ENCODE peak calls at places on chromosomes 5 and 9, in nine cellular contexts. One of them, this sample, is unnamed.

GRCh38 chr5:155729684-155730059 is 597.3 kb upstream of the SGCD start:
- DNase-seq in hepatocyte: peak; percentile 39
- DNase-seq in PC-3: no peak
- DNase-seq in HCT116: no peak
- DNase-seq in GM23338: peak; percentile 53
- DNase-seq in GM23248: peak; percentile 18
- DNase-seq in MM.1S: no peak
- DNase-seq in neural progenitor cell: peak; percentile 50
- DNase-seq in SK-N-SH: peak; percentile 26
- DNase-seq in this sample: no peak

GRCh38 chr5:167573274-167574127 is 717.9 kb upstream of the WWC1 start:
- DNase-seq in hepatocyte: peak; percentile 53
- DNase-seq in PC-3: no peak
- DNase-seq in HCT116: no peak
- DNase-seq in GM23338: peak; percentile 94
- DNase-seq in GM23248: peak; percentile 80
- DNase-seq in MM.1S: peak; percentile 50
- DNase-seq in neural progenitor cell: peak; percentile 91
- DNase-seq in SK-N-SH: peak; percentile 20
- DNase-seq in this sample: no peak

GRCh38 chr5:147621016-147621415 is 111.1 kb upstream of the DPYSL3 start:
- DNase-seq in hepatocyte: no peak
- DNase-seq in PC-3: no peak
- DNase-seq in HCT116: no peak
- DNase-seq in GM23338: no peak
- DNase-seq in GM23248: no peak
- DNase-seq in MM.1S: no peak
- DNase-seq in neural progenitor cell: no peak
- DNase-seq in SK-N-SH: no peak
- DNase-seq in this sample: no peak

GRCh38 chr5:10442581-10442980 is 902 bp downstream of the ROPN1L start:
- DNase-seq in hepatocyte: no peak
- DNase-seq in PC-3: peak; percentile 83
- DNase-seq in HCT116: no peak
- DNase-seq in GM23338: no peak
- DNase-seq in GM23248: peak; percentile 56
- DNase-seq in MM.1S: no peak
- DNase-seq in neural progenitor cell: no peak
- DNase-seq in SK-N-SH: no peak
- DNase-seq in this sample: no peak

GRCh38 chr5:150513375-150514309 is 5.7 kb downstream of the NDST1 start:
- DNase-seq in hepatocyte: no peak
- DNase-seq in PC-3: no peak
- DNase-seq in HCT116: no peak
- DNase-seq in GM23338: peak; percentile 59
- DNase-seq in GM23248: peak; percentile 32
- DNase-seq in MM.1S: no peak
- DNase-seq in neural progenitor cell: no peak
- DNase-seq in SK-N-SH: peak; percentile 68
- DNase-seq in this sample: no peak

GRCh38 chr5:124453221-124454032 is 293.0 kb downstream of the ZNF608 start:
- DNase-seq in hepatocyte: no peak
- DNase-seq in PC-3: peak; percentile 65
- DNase-seq in HCT116: peak; percentile 15
- DNase-seq in GM23338: no peak
- DNase-seq in GM23248: peak; percentile 79
- DNase-seq in MM.1S: peak; percentile 83
- DNase-seq in neural progenitor cell: no peak
- DNase-seq in SK-N-SH: no peak
- DNase-seq in this sample: peak; percentile 91

GRCh38 chr5:139709587-139710369 is 61.6 kb downstream of the CXXC5 start:
- DNase-seq in hepatocyte: peak; percentile 48
- DNase-seq in PC-3: no peak
- DNase-seq in HCT116: no peak
- DNase-seq in GM23338: peak; percentile 86
- DNase-seq in GM23248: no peak
- DNase-seq in MM.1S: no peak
- DNase-seq in neural progenitor cell: no peak
- DNase-seq in SK-N-SH: peak; percentile 77
- DNase-seq in this sample: peak; percentile 51

GRCh38 chr5:138596105-138596987 is 21.1 kb upstream of the HSPA9 start:
- DNase-seq in hepatocyte: no peak
- DNase-seq in PC-3: no peak
- DNase-seq in HCT116: no peak
- DNase-seq in GM23338: no peak
- DNase-seq in GM23248: no peak
- DNase-seq in MM.1S: no peak
- DNase-seq in neural progenitor cell: peak; percentile 26
- DNase-seq in SK-N-SH: no peak
- DNase-seq in this sample: peak; percentile 26

GRCh38 chr5:80061005-80061404 is 25.9 kb downstream of the THBS4 start:
- DNase-seq in hepatocyte: no peak
- DNase-seq in PC-3: no peak
- DNase-seq in HCT116: no peak
- DNase-seq in GM23338: no peak
- DNase-seq in GM23248: no peak
- DNase-seq in MM.1S: no peak
- DNase-seq in neural progenitor cell: no peak
- DNase-seq in SK-N-SH: no peak
- DNase-seq in this sample: no peak

DNA sequence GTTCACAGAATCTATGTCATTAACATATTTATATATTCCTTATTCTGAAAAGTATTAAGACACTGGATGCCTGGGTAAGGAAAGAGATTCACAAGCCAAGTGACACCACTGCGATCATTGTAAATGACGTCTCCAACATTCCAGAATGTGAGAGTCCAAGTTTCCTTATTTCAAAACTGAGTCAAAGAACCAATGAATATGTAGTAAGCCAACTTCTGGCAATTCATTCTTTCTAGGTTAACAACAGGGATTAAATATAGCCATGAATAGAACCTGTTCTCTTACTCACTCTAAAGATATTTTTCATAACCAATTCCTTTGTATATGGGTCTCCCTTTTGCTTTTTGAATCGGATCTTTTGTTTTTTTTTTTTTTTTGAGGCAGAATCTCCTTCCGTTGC is 18.1 kb downstream of the RAI14 start:
- DNase-seq in hepatocyte: no peak
- DNase-seq in PC-3: peak; percentile 78
- DNase-seq in HCT116: no peak
- DNase-seq in GM23338: no peak
- DNase-seq in GM23248: peak; percentile 96
- DNase-seq in MM.1S: no peak
- DNase-seq in neural progenitor cell: no peak
- DNase-seq in SK-N-SH: no peak
- DNase-seq in this sample: no peak
- H3K27ac ChIP-seq in hepatocyte: no peak overlapping the region
- H3K27ac ChIP-seq in PC-3: peak overlapping the region; percentile 69
- H3K27ac ChIP-seq in HCT116: no peak overlapping the region
- H3K27ac ChIP-seq in GM23338: no peak overlapping the region
- H3K27ac ChIP-seq in GM23248: peak overlapping the region; percentile 94
- H3K27ac ChIP-seq in MM.1S: no peak overlapping the region
- H3K27ac ChIP-seq in neural progenitor cell: no peak overlapping the region
- H3K27ac ChIP-seq in SK-N-SH: peak overlapping the region; percentile 94
- H3K27ac ChIP-seq in this sample: no peak overlapping the region

DNA sequence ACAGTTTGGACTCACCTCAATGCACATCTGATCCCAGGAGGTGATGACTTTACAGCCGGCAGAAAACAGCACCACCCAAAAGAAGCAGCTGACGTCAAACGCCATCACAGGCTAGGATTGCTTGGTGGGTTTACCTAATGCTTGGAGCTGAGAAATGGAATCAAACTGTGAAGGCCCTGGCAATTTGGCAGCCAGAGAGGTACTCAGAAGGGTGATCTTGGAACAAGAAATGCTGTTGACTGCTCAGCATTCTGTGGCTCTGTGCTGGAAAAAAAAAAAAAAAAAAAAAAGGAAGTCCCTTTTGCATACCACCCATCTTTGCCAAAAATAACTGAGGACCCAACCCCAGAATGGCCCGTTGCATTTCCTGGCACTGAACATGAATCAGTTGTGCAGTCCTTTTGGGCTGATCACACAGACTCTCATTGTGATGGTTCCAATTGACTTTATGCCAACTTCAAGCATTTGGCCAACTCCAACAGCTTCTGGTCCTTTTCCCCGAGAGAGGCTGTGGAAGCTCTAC is at the start of gene CD180:
- DNase-seq in hepatocyte: no peak
- DNase-seq in PC-3: no peak
- DNase-seq in HCT116: no peak
- DNase-seq in GM23338: no peak
- DNase-seq in GM23248: no peak
- DNase-seq in MM.1S: no peak
- DNase-seq in neural progenitor cell: no peak
- DNase-seq in SK-N-SH: no peak
- DNase-seq in this sample: peak; percentile 80
- H3K4me3 ChIP-seq in hepatocyte: no peak within 1 kb of the TSS
- H3K4me3 ChIP-seq in PC-3: no peak within 1 kb of the TSS
- H3K4me3 ChIP-seq in HCT116: no peak within 1 kb of the TSS
- H3K4me3 ChIP-seq in GM23338: no peak within 1 kb of the TSS
- H3K4me3 ChIP-seq in GM23248: no peak within 1 kb of the TSS
- H3K4me3 ChIP-seq in MM.1S: no peak within 1 kb of the TSS
- H3K4me3 ChIP-seq in neural progenitor cell: no peak within 1 kb of the TSS
- H3K4me3 ChIP-seq in SK-N-SH: no peak within 1 kb of the TSS
- H3K4me3 ChIP-seq in this sample: peak within 1 kb of the TSS; percentile 69

GRCh38 chr9:108762348-108763055 is 93.3 kb downstream of the ACTL7B start:
- DNase-seq in hepatocyte: no peak
- DNase-seq in PC-3: no peak
- DNase-seq in HCT116: no peak
- DNase-seq in GM23338: no peak
- DNase-seq in GM23248: no peak
- DNase-seq in MM.1S: no peak
- DNase-seq in neural progenitor cell: no peak
- DNase-seq in SK-N-SH: no peak
- DNase-seq in this sample: no peak
- TF ChIP-seq EZH2phosphoT487 in hepatocyte: no peak
- TF ChIP-seq EZH2phosphoT487 in PC-3: no peak
- TF ChIP-seq EZH2phosphoT487 in HCT116: no peak
- TF ChIP-seq EZH2phosphoT487 in GM23338: no peak
- TF ChIP-seq EZH2phosphoT487 in GM23248: no peak
- TF ChIP-seq EZH2phosphoT487 in MM.1S: no peak
- TF ChIP-seq EZH2phosphoT487 in neural progenitor cell: no peak
- TF ChIP-seq EZH2phosphoT487 in SK-N-SH: no peak
- TF ChIP-seq EZH2phosphoT487 in this sample: no peak

GRCh38 chr5:37772255-37772654 is 67.6 kb downstream of the GDNF start:
- DNase-seq in hepatocyte: no peak
- DNase-seq in PC-3: no peak
- DNase-seq in HCT116: no peak
- DNase-seq in GM23338: no peak
- DNase-seq in GM23248: no peak
- DNase-seq in MM.1S: no peak
- DNase-seq in neural progenitor cell: no peak
- DNase-seq in SK-N-SH: no peak
- DNase-seq in this sample: no peak

GRCh38 chr5:37769840-37770239 is 70.0 kb downstream of the GDNF start:
- DNase-seq in hepatocyte: no peak
- DNase-seq in PC-3: no peak
- DNase-seq in HCT116: no peak
- DNase-seq in GM23338: no peak
- DNase-seq in GM23248: no peak
- DNase-seq in MM.1S: no peak
- DNase-seq in neural progenitor cell: no peak
- DNase-seq in SK-N-SH: no peak
- DNase-seq in this sample: no peak

GRCh38 chr5:37771731-37772130 is 68.1 kb downstream of the GDNF start:
- DNase-seq in hepatocyte: no peak
- DNase-seq in PC-3: peak; percentile 94
- DNase-seq in HCT116: no peak
- DNase-seq in GM23338: no peak
- DNase-seq in GM23248: peak; percentile 96
- DNase-seq in MM.1S: no peak
- DNase-seq in neural progenitor cell: no peak
- DNase-seq in SK-N-SH: no peak
- DNase-seq in this sample: no peak

GRCh38 chr5:37770791-37771190 is 69.0 kb downstream of the GDNF start:
- DNase-seq in hepatocyte: no peak
- DNase-seq in PC-3: peak; percentile 4
- DNase-seq in HCT116: no peak
- DNase-seq in GM23338: no peak
- DNase-seq in GM23248: peak; percentile 62
- DNase-seq in MM.1S: no peak
- DNase-seq in neural progenitor cell: no peak
- DNase-seq in SK-N-SH: no peak
- DNase-seq in this sample: no peak

DNA sequence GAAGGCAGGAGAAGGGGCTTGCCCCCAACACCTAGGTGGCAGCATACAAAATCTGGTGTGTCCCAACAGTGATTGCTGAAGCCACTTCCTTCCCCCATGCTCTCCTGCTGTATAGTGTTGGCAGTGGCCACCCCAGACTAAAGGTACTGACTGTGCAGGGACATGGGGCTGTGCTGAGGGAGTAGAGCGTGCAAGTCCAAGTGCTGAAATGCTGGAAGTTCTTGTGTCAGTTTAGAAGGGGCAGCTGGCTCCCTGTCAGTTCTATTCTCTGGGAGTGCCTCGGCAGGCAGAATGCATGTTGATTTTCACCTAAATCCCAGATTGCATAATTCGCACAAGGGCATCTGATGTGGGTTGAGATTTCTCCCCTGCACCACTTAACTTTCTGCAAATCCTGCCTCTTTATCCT is 68.6 kb downstream of the GDNF start:
- DNase-seq in hepatocyte: peak; percentile 11
- DNase-seq in PC-3: no peak
- DNase-seq in HCT116: no peak
- DNase-seq in GM23338: no peak
- DNase-seq in GM23248: peak; percentile 57
- DNase-seq in MM.1S: no peak
- DNase-seq in neural progenitor cell: no peak
- DNase-seq in SK-N-SH: no peak
- DNase-seq in this sample: no peak
- H3K27ac ChIP-seq in hepatocyte: no peak overlapping the region
- H3K27ac ChIP-seq in PC-3: peak overlapping the region; percentile 53
- H3K27ac ChIP-seq in HCT116: no peak overlapping the region
- H3K27ac ChIP-seq in GM23338: no peak overlapping the region
- H3K27ac ChIP-seq in GM23248: peak overlapping the region; percentile 82
- H3K27ac ChIP-seq in MM.1S: no peak overlapping the region
- H3K27ac ChIP-seq in neural progenitor cell: no peak overlapping the region
- H3K27ac ChIP-seq in SK-N-SH: peak overlapping the region; percentile 93
- H3K27ac ChIP-seq in this sample: no peak overlapping the region